ENCODE peak calls at places on chromosomes 6 and 20, in six cellular contexts. E is foreskin fibroblast, S is foreskin keratinocyte, V is brain microvascular endothelial cell, L is ovary, H is adrenal gland. G is an unnamed sample.

GRCh38 chr6:29564875-29565274 is 5.3 kb upstream of the UBD start:
- DNase-seq in E (no peak), S (no peak), V (peak), L (no peak), H (no peak), G (no peak)

GRCh38 chr6:23176883-23177282 is 607.5 kb downstream of the HDGFL1 start:
- DNase-seq in E (peak), S (no peak), V (no peak), L (no peak), H (no peak), G (no peak)

GRCh38 chr6:45494734-45495133 is 117.0 kb upstream of the SUPT3H start:
- DNase-seq in E (no peak), S (no peak), V (no peak), L (no peak), H (no peak), G (no peak)

GRCh38 chr20:51221103-51221502 is 198.2 kb upstream of the KCNG1 start:
- DNase-seq in E (no peak), S (no peak), V (no peak), L (no peak), H (no peak), G (no peak)

GRCh38 chr6:1043458-1043836 is 268.5 kb upstream of the FOXQ1 start:
- DNase-seq in E (peak), S (no peak), V (no peak), L (no peak), H (no peak), G (no peak)

GRCh38 chr20:44698351-44698750 is 16.8 kb upstream of the CCN5 start:
- DNase-seq in E (no peak), S (no peak), V (no peak), L (no peak), H (no peak), G (no peak)

GRCh38 chr6:148470606-148471299 is 128.1 kb downstream of the SASH1 start:
- DNase-seq in E (no peak), S (no peak), V (no peak), L (no peak), H (no peak), G (no peak)

GRCh38 chr6:42831237-42831636 is 48.2 kb upstream of the RPL7L1 start:
- DNase-seq in E (no peak), S (no peak), V (no peak), L (no peak), H (no peak), G (no peak)

GRCh38 chr6:126650931-126651330 is 311.0 kb downstream of the CENPW start:
- DNase-seq in E (peak), S (no peak), V (peak), L (no peak), H (no peak), G (no peak)

GRCh38 chr6:170031684-170032121 is 259.2 kb downstream of the DLL1 start:
- DNase-seq in E (no peak), S (no peak), V (no peak), L (no peak), H (no peak), G (no peak)

GRCh38 chr6:47519279-47519678 is 41.7 kb downstream of the CD2AP start:
- DNase-seq in E (no peak), S (no peak), V (no peak), L (no peak), H (no peak), G (no peak)

GRCh38 chr20:32240220-32240619 is 32.5 kb downstream of the POFUT1 start:
- DNase-seq in E (no peak), S (no peak), V (no peak), L (no peak), H (no peak), G (no peak)
- TF ChIP-seq CTCF in E (no peak), S (peak), V (peak), L (no peak), H (no peak), G (no peak)

DNA sequence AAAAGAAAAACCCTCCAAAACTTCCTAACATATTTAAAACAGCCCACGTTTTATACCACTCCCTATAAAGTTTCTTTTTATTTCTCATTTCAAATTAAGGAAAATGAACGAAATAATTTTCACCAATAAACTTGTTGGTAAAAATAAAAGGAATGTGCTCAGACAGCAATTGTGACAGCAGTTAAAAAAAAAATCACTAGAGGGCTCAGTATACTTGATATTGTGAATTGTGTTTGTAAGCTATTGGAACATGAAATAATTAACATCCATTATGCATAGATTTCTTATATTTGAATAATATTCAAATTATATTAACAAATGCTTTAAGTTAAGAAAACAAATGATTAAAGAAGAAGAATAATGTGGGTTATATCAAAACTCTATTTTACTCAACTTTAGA is 105.5 kb downstream of the ASCC3 start:
- DNase-seq in E (peak), S (no peak), V (no peak), L (no peak), H (no peak), G (no peak)
- TF ChIP-seq CTCF in E (peak), S (peak), V (no peak), L (no peak), H (no peak), G (no peak)

GRCh38 chr6:13297391-13297790 is 30.9 kb downstream of the TBC1D7 start:
- DNase-seq in E (no peak), S (no peak), V (no peak), L (no peak), H (no peak), G (no peak)

GRCh38 chr6:13299403-13299821 is 28.9 kb downstream of the TBC1D7 start:
- DNase-seq in E (no peak), S (no peak), V (no peak), L (no peak), H (no peak), G (no peak)

GRCh38 chr6:13295576-13295975 is 32.8 kb downstream of the TBC1D7 start:
- DNase-seq in E (no peak), S (no peak), V (no peak), L (no peak), H (no peak), G (no peak)

GRCh38 chr6:13294499-13295069 is 33.8 kb downstream of the TBC1D7 start:
- DNase-seq in E (no peak), S (no peak), V (no peak), L (no peak), H (no peak), G (no peak)

GRCh38 chr6:13296536-13296997 is 31.8 kb downstream of the TBC1D7 start:
- DNase-seq in E (no peak), S (no peak), V (no peak), L (no peak), H (no peak), G (no peak)
- TF ChIP-seq CTCF in E (no peak), S (no peak), V (no peak), L (no peak), H (no peak), G (no peak)

GRCh38 chr20:60718743-60719142 is 533.3 kb upstream of the CDH4 start:
- DNase-seq in E (no peak), S (no peak), V (no peak), L (no peak), H (no peak), G (no peak)
- TF ChIP-seq CTCF in E (no peak), S (peak), V (peak), L (no peak), H (no peak), G (no peak)

DNA sequence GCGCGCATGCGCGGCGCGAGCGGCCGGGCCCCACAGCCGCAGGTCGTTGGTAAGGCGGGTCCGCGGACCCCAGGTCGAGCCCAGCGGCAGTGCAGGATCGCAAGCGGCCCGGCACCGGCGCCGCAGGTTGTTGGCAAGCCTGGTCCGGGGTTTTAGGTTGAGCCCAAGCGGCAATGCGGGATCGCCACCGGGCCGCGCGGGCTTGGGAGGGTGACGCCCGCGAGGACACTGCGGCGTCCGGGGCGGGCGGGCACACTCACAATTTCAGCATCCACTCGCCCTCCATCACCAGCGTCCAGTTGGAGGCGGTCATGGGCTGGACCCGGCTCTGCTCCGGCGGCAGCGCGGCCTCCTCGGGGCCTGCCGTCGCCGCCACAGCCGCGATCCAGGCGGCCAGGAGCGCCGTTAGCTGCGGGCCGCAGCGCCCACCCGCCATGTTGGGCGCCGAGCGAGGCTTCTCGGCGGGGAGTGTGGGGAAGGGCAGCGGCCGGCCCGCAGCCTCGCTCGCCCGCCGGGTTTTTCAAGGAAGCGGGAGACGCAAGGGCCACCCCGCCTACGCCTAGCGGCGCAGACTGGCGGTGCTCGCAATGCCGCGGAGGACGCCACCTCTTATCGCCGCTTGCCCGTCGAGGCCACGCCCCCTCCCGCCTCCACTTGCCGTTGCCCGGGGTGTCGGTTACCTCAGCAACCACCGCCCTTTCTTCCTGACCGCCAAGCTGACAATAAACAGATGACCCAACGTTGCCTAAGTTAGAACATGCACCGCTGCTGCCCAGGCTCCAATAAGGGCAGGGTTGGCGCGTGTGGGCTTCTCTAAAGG is at the start of gene TMX4:
- DNase-seq in E (peak), S (peak), V (peak), L (peak), H (peak), G (peak)
- TF ChIP-seq CTCF in E (peak), S (peak), V (peak), L (peak), H (peak), G (peak)

GRCh38 chr6:2614155-2614554 is 136.6 kb downstream of the MYLK4 start:
- DNase-seq in E (no peak), S (no peak), V (no peak), L (no peak), H (no peak), G (no peak)

GRCh38 chr6:2611092-2611491 is 139.6 kb downstream of the MYLK4 start:
- DNase-seq in E (peak), S (no peak), V (peak), L (no peak), H (no peak), G (no peak)

GRCh38 chr6:2608508-2608907 is 142.2 kb downstream of the MYLK4 start:
- DNase-seq in E (no peak), S (no peak), V (no peak), L (no peak), H (no peak), G (no peak)
- TF ChIP-seq CTCF in E (no peak), S (no peak), V (no peak), L (no peak), H (no peak), G (no peak)

DNA sequence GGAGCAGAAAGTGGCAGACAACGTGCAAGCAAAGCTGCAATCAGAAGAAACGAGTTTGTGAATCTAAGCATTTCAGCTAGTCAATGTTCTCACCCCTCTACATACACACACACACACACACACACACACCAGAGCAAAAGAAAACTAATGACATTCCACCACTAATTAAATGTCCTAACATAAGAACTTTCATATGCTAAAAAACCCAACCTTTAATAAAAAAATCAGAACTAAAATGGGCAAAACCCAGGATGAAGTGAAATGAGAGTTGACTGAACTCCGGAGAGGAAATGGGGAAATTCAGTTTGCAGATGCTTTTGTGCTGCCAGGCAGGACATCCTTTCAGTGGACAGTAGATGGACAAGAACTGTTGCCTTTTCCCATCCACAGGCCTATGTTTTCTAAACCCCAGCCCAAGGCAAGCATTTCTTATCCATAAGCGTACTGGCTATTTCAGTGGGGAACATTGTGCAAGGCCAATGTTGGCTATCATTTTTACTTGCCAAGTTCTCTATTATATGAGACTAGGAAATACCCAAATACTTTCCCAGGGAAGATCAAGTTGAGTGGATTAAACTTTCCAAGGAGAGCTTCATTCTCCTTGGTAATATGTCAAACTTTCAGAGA is 27.2 kb downstream of the RIN2 start:
- DNase-seq in E (peak), S (no peak), V (no peak), L (no peak), H (no peak), G (no peak)
- TF ChIP-seq CTCF in E (no peak), S (no peak), V (no peak), L (no peak), H (no peak), G (no peak)

GRCh38 chr6:143698759-143699750 is 21.3 kb downstream of the PHACTR2 start:
- DNase-seq in E (no peak), S (no peak), V (no peak), L (no peak), H (no peak), G (no peak)
- TF ChIP-seq CTCF in E (no peak), S (no peak), V (no peak), L (no peak), H (no peak), G (no peak)

GRCh38 chr6:164897523-164898094 is 411.8 kb downstream of the C6orf118 start:
- DNase-seq in E (no peak), S (no peak), V (no peak), L (no peak), H (no peak), G (no peak)
- TF ChIP-seq CTCF in E (no peak), S (no peak), V (no peak), L (no peak), H (no peak), G (peak)

GRCh38 chr20:3846740-3847418 is at the start of gene MAVS:
- DNase-seq in E (peak), S (no peak), V (peak), L (peak), H (peak), G (peak)
- TF ChIP-seq CTCF in E (no peak), S (no peak), V (no peak), L (no peak), H (no peak), G (no peak)